ENCODE peak calls at places on chromosome 11, in seven cellular contexts. J is NT2/D1, V is hepatocyte, R is adipocyte, S is mucosa of descending colon, W is PC-3, D is cardiac muscle cell. A is an unnamed sample.
A peak's percentile ranks its signal among the peaks of the same experiment; 100 is the strongest.

GRCh38 chr11:92409956-92410355 is 185.3 kb downstream of the FAT3 start:
- DNase-seq in V (no peak), J (no peak), S (no peak), D (no peak), R (no peak), W (peak; percentile 37), A (no peak)

GRCh38 chr11:120750647-120751419 is 239.3 kb downstream of the GRIK4 start:
- DNase-seq in V (no peak), S (no peak), W (no peak), D (no peak), R (no peak), J (no peak), A (no peak)

GRCh38 chr11:114159320-114159719 is 99.8 kb downstream of the ZBTB16 start:
- DNase-seq in S (no peak), R (no peak), W (peak; percentile 51), V (no peak), J (no peak), D (no peak), A (no peak)

GRCh38 chr11:94888204-94888603 is 85.2 kb downstream of the CWC15 start:
- DNase-seq in J (no peak), S (no peak), R (no peak), V (no peak), W (no peak), D (no peak), A (no peak)

GRCh38 chr11:47359586-47359985 is 7.1 kb upstream of the MYBPC3 start:
- DNase-seq in W (no peak), V (no peak), R (no peak), D (no peak), S (peak; percentile 60), J (no peak), A (no peak)

GRCh38 chr11:64359712-64360402 is 895 bp downstream of the RPS6KA4 start:
- DNase-seq in W (peak; percentile 25), R (no peak), J (no peak), S (peak; percentile 69), V (peak; percentile 11), D (no peak), A (no peak)

GRCh38 chr11:102346456-102346747 is 612 bp upstream of the BIRC2 start:
- DNase-seq in W (no peak), S (no peak), R (no peak), V (no peak), J (no peak), D (no peak), A (no peak)

GRCh38 chr11:116731097-116731761 is 41.6 kb downstream of the BUD13 start:
- DNase-seq in S (no peak), R (peak; percentile 19), J (peak; percentile 54), W (peak; percentile 13), D (peak; percentile 18), V (peak; percentile 31), A (peak; percentile 13)

GRCh38 chr11:46342237-46342636 is 5.0 kb upstream of the DGKZ start:
- DNase-seq in R (peak; percentile 39), J (peak; percentile 65), V (peak; percentile 56), W (no peak), D (peak; percentile 62), S (no peak), A (no peak)

GRCh38 chr11:9274499-9275228 is 9.5 kb upstream of the DENND5A start:
- DNase-seq in D (peak; percentile 35), S (no peak), W (no peak), R (no peak), V (no peak), J (no peak), A (no peak)

GRCh38 chr11:121464352-121464946 is 11.7 kb upstream of the SORL1-AS1 start:
- DNase-seq in D (peak; percentile 90), W (peak; percentile 97), S (peak; percentile 68), V (peak; percentile 60), R (peak; percentile 65), J (no peak), A (no peak)

GRCh38 chr11:2694995-2695939 is 4.5 kb downstream of the KCNQ1OT1 start:
- DNase-seq in V (no peak), R (no peak), J (no peak), S (no peak), W (no peak), D (no peak), A (no peak)

GRCh38 chr11:70066136-70066520 is 12.0 kb upstream of the ANO1 start:
- DNase-seq in S (no peak), D (no peak), W (no peak), J (no peak), V (no peak), R (no peak), A (no peak)

GRCh38 chr11:66048525-66049313 is at the start of gene GAL3ST3:
- DNase-seq in J (no peak), S (no peak), D (no peak), R (no peak), V (peak; percentile 49), W (no peak), A (no peak)

GRCh38 chr11:123570939-123571590 is 83.4 kb downstream of the SCN3B start:
- DNase-seq in R (no peak), D (no peak), S (no peak), J (no peak), V (no peak), W (no peak), A (no peak)

GRCh38 chr11:130636672-130637463 is 188.4 kb downstream of the ADAMTS15 start:
- DNase-seq in J (no peak), D (peak; percentile 50), R (peak; percentile 53), V (peak; percentile 51), W (peak; percentile 99), S (no peak), A (no peak)

GRCh38 chr11:58675344-58676155 is 53.1 kb downstream of the CNTF start:
- DNase-seq in D (peak; percentile 71), V (peak; percentile 83), J (peak; percentile 56), R (peak; percentile 83), W (peak; percentile 85), S (peak; percentile 67), A (peak; percentile 83)

GRCh38 chr11:30753994-30754393 is 167.8 kb upstream of the MPPED2 start:
- DNase-seq in S (no peak), R (no peak), D (no peak), J (no peak), V (no peak), W (no peak), A (no peak)

GRCh38 chr11:1572200-1573076 is at the start of gene DUSP8:
- DNase-seq in J (peak; percentile 33), S (peak; percentile 93), D (peak; percentile 84), V (peak; percentile 97), W (peak; percentile 70), R (peak; percentile 96), A (peak; percentile 89)

GRCh38 chr11:119907934-119908760 is 179.1 kb upstream of the NECTIN1 start:
- DNase-seq in S (peak; percentile 59), W (no peak), J (no peak), R (no peak), D (no peak), V (no peak), A (no peak)

GRCh38 chr11:116558504-116559252 is 214.1 kb downstream of the BUD13 start:
- DNase-seq in J (no peak), W (peak; percentile 20), V (no peak), D (peak; percentile 28), S (no peak), R (no peak), A (no peak)

GRCh38 chr11:125494601-125494986 is 1.5 kb downstream of the FEZ1 start:
- DNase-seq in V (no peak), S (no peak), D (peak; percentile 13), W (no peak), R (peak; percentile 16), J (no peak), A (peak; percentile 42)

GRCh38 chr11:120832609-120833221 is 191.2 kb upstream of the TBCEL start:
- DNase-seq in S (no peak), R (no peak), J (no peak), V (peak; percentile 30), W (no peak), D (no peak), A (no peak)

GRCh38 chr11:65087216-65087615 is 3.2 kb downstream of the ZFPL1 start:
- DNase-seq in R (no peak), V (no peak), J (no peak), D (no peak), W (no peak), S (no peak), A (no peak)

GRCh38 chr11:28284206-28284605 is 176.0 kb downstream of the METTL15 start:
- DNase-seq in S (no peak), W (no peak), D (no peak), J (no peak), V (no peak), R (peak; percentile 4), A (no peak)

GRCh38 chr11:44862546-44863101 is 88.1 kb downstream of the TP53I11 start:
- DNase-seq in S (no peak), V (no peak), R (no peak), W (peak; percentile 22), D (no peak), J (no peak), A (no peak)

GRCh38 chr11:18036456-18036855 is 9.6 kb downstream of the TPH1 start:
- DNase-seq in V (no peak), R (no peak), W (no peak), S (no peak), D (no peak), J (no peak), A (no peak)
- H3K9me3 ChIP-seq in V (no peaks in the 10 kb centered on the region), R (no peaks in the 10 kb centered on the region), W (no peaks in the 10 kb centered on the region), S (no peaks in the 10 kb centered on the region), D (no peaks in the 10 kb centered on the region), J (no peaks in the 10 kb centered on the region), A (no peaks in the 10 kb centered on the region)

GRCh38 chr11:129536338-129536737 is 160.7 kb downstream of the BARX2 start:
- DNase-seq in W (no peak), D (no peak), R (no peak), S (no peak), V (no peak), J (no peak), A (no peak)

GRCh38 chr11:129543515-129544290 is 168.1 kb downstream of the BARX2 start:
- DNase-seq in J (no peak), S (no peak), V (no peak), W (no peak), R (no peak), D (no peak), A (no peak)

GRCh38 chr11:129533395-129533794 is 157.7 kb downstream of the BARX2 start:
- DNase-seq in R (no peak), W (no peak), V (no peak), S (no peak), D (no peak), J (no peak), A (no peak)

GRCh38 chr11:129538323-129538722 is 162.7 kb downstream of the BARX2 start:
- DNase-seq in J (no peak), R (no peak), V (peak; percentile 37), D (no peak), S (no peak), W (peak; percentile 16), A (no peak)
- H3K9me3 ChIP-seq in J (peaks cover 26% of the 10 kb centered on the region), R (peaks cover 23% of the 10 kb centered on the region), V (no peaks in the 10 kb centered on the region), D (no peaks in the 10 kb centered on the region), S (peaks cover 10% of the 10 kb centered on the region), W (peaks cover 8% of the 10 kb centered on the region), A (no peaks in the 10 kb centered on the region)

DNA sequence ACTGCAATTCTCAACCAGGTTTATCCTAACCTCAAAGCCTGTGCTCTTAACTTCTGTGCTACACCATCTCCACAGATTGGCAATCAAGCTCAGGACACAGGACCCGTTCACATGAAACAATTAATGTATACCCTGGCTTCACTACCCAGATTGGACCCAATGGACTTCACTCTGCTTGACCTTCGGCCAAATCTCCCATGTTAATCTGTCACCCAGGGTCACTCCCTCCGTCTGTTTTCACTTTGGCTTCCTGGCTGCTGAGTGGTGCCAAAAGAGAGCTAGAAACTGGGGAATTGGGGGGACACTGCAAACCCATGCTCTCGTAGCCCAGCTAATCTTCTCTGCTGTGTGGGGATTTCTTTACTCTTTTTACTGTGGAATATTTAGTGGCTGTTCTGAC is 216.1 kb upstream of the ZC3H12C start:
- DNase-seq in D (no peak), V (no peak), R (no peak), S (no peak), J (no peak), W (no peak), A (no peak)
- H3K9me3 ChIP-seq in D (no peaks in the 10 kb centered on the region), V (no peaks in the 10 kb centered on the region), R (peaks cover 6% of the 10 kb centered on the region), S (no peaks in the 10 kb centered on the region), J (no peaks in the 10 kb centered on the region), W (no peaks in the 10 kb centered on the region), A (no peaks in the 10 kb centered on the region)

GRCh38 chr11:19442554-19442910 is 201.8 kb upstream of the E2F8 start:
- DNase-seq in D (no peak), W (no peak), S (no peak), R (no peak), V (no peak), J (no peak), A (no peak)
- H3K9me3 ChIP-seq in D (no peaks in the 10 kb centered on the region), W (no peaks in the 10 kb centered on the region), S (no peaks in the 10 kb centered on the region), R (no peaks in the 10 kb centered on the region), V (no peaks in the 10 kb centered on the region), J (no peaks in the 10 kb centered on the region), A (no peaks in the 10 kb centered on the region)

A was measured in HAP-1.